ENCODE peak calls at places on chromosomes 11 and 22, in four cellular contexts. One of them, this sample, is unnamed.

GRCh38 chr11:5690736-5691135 is 1.1 kb downstream of the TRIM22 start:
- DNase-seq in stimulated activated CD4-positive, alpha-beta T cell treated with anti-CD3 and anti-CD28 coated beads, Interleukin-1b, Interleukin-23, amount 100 ng/mL, for 24 hours: no peak
- DNase-seq in iPS-NIHi11: no peak
- DNase-seq in CD8-positive, alpha-beta memory T cell: no peak
- DNase-seq in this sample: no peak

GRCh38 chr22:38215156-38216038 is 13.6 kb downstream of the MAFF start:
- DNase-seq in stimulated activated CD4-positive, alpha-beta T cell treated with anti-CD3 and anti-CD28 coated beads, Interleukin-1b, Interleukin-23, amount 100 ng/mL, for 24 hours: no peak
- DNase-seq in iPS-NIHi11: no peak
- DNase-seq in CD8-positive, alpha-beta memory T cell: no peak
- DNase-seq in this sample: no peak

GRCh38 chr11:2428322-2428795 is 16.0 kb downstream of the TRPM5 start:
- DNase-seq in stimulated activated CD4-positive, alpha-beta T cell treated with anti-CD3 and anti-CD28 coated beads, Interleukin-1b, Interleukin-23, amount 100 ng/mL, for 24 hours: peak
- DNase-seq in iPS-NIHi11: peak
- DNase-seq in CD8-positive, alpha-beta memory T cell: peak
- DNase-seq in this sample: peak

GRCh38 chr11:97019305-97019704 is 629.5 kb downstream of the JRKL start:
- DNase-seq in stimulated activated CD4-positive, alpha-beta T cell treated with anti-CD3 and anti-CD28 coated beads, Interleukin-1b, Interleukin-23, amount 100 ng/mL, for 24 hours: no peak
- DNase-seq in iPS-NIHi11: no peak
- DNase-seq in CD8-positive, alpha-beta memory T cell: no peak
- DNase-seq in this sample: no peak

GRCh38 chr11:128098840-128099239 is 488.5 kb downstream of the ETS1 start:
- DNase-seq in stimulated activated CD4-positive, alpha-beta T cell treated with anti-CD3 and anti-CD28 coated beads, Interleukin-1b, Interleukin-23, amount 100 ng/mL, for 24 hours: no peak
- DNase-seq in iPS-NIHi11: no peak
- DNase-seq in CD8-positive, alpha-beta memory T cell: no peak
- DNase-seq in this sample: no peak

GRCh38 chr11:68528630-68529029 is 68.1 kb downstream of the PPP6R3 start:
- DNase-seq in stimulated activated CD4-positive, alpha-beta T cell treated with anti-CD3 and anti-CD28 coated beads, Interleukin-1b, Interleukin-23, amount 100 ng/mL, for 24 hours: no peak
- DNase-seq in iPS-NIHi11: no peak
- DNase-seq in CD8-positive, alpha-beta memory T cell: no peak
- DNase-seq in this sample: no peak

GRCh38 chr11:94171693-94172440 is 43.2 kb downstream of the PANX1 start:
- DNase-seq in stimulated activated CD4-positive, alpha-beta T cell treated with anti-CD3 and anti-CD28 coated beads, Interleukin-1b, Interleukin-23, amount 100 ng/mL, for 24 hours: peak
- DNase-seq in iPS-NIHi11: peak
- DNase-seq in CD8-positive, alpha-beta memory T cell: no peak
- DNase-seq in this sample: peak

GRCh38 chr11:26712497-26712896 is 9.4 kb downstream of the SLC5A12 start:
- DNase-seq in stimulated activated CD4-positive, alpha-beta T cell treated with anti-CD3 and anti-CD28 coated beads, Interleukin-1b, Interleukin-23, amount 100 ng/mL, for 24 hours: no peak
- DNase-seq in iPS-NIHi11: no peak
- DNase-seq in CD8-positive, alpha-beta memory T cell: no peak
- DNase-seq in this sample: no peak

GRCh38 chr11:114230031-114230430 is 66.2 kb upstream of the NNMT start:
- DNase-seq in stimulated activated CD4-positive, alpha-beta T cell treated with anti-CD3 and anti-CD28 coated beads, Interleukin-1b, Interleukin-23, amount 100 ng/mL, for 24 hours: no peak
- DNase-seq in iPS-NIHi11: no peak
- DNase-seq in CD8-positive, alpha-beta memory T cell: no peak
- DNase-seq in this sample: no peak

GRCh38 chr22:37802310-37803194 is 5.2 kb upstream of the GCAT start:
- DNase-seq in stimulated activated CD4-positive, alpha-beta T cell treated with anti-CD3 and anti-CD28 coated beads, Interleukin-1b, Interleukin-23, amount 100 ng/mL, for 24 hours: no peak
- DNase-seq in iPS-NIHi11: peak
- DNase-seq in CD8-positive, alpha-beta memory T cell: no peak
- DNase-seq in this sample: no peak

This sample was measured in omental fat pad.